ENCODE peak calls at places on chromosome 12, in four cellular contexts. R is ovary, E is uterus, N is thyroid gland. Z is an unnamed sample.

GRCh38 chr12:85065816-85066482 is 29.8 kb downstream of the LRRIQ1 start:
- DNase-seq in R (no peak), N (no peak), E (no peak), Z (no peak)

GRCh38 chr12:19967486-19967885 is 400.9 kb upstream of the PDE3A start:
- DNase-seq in R (no peak), E (peak), N (peak), Z (no peak)

GRCh38 chr12:114686421-114687268 is 2.7 kb upstream of the TBX3 start:
- DNase-seq in N (peak), E (no peak), R (no peak), Z (no peak)

GRCh38 chr12:98838282-98838681 is 193.2 kb downstream of the APAF1 start:
- DNase-seq in E (no peak), N (no peak), R (no peak), Z (no peak)

GRCh38 chr12:23648546-23648945 is 300.9 kb downstream of the SOX5 start:
- DNase-seq in R (no peak), E (no peak), N (no peak), Z (no peak)

GRCh38 chr12:13222076-13222475 is 25.6 kb downstream of the EMP1 start:
- DNase-seq in E (peak), N (peak), R (no peak), Z (peak)

GRCh38 chr12:27667540-27667939 is 28.7 kb upstream of the REP15 start:
- DNase-seq in E (no peak), N (no peak), R (no peak), Z (peak)

GRCh38 chr12:49842519-49843352 is at the start of gene BCDIN3D:
- DNase-seq in N (peak), E (peak), R (peak), Z (peak)

GRCh38 chr12:79725987-79726386 is 35.2 kb upstream of the PAWR start:
- DNase-seq in E (no peak), R (no peak), N (no peak), Z (no peak)

GRCh38 chr12:100797246-100797645 is 2.7 kb downstream of the ANO4 start:
- DNase-seq in N (no peak), R (no peak), E (no peak), Z (no peak)

GRCh38 chr12:42589465-42590323 is at the start of gene PRICKLE1:
- DNase-seq in E (peak), R (peak), N (peak), Z (peak)

GRCh38 chr12:39490500-39491276 is 47.8 kb upstream of the KIF21A start:
- DNase-seq in N (no peak), E (no peak), R (no peak), Z (no peak)

GRCh38 chr12:8905546-8905945 is 8.8 kb upstream of the PHC1 start:
- DNase-seq in E (no peak), R (no peak), N (no peak), Z (no peak)

DNA sequence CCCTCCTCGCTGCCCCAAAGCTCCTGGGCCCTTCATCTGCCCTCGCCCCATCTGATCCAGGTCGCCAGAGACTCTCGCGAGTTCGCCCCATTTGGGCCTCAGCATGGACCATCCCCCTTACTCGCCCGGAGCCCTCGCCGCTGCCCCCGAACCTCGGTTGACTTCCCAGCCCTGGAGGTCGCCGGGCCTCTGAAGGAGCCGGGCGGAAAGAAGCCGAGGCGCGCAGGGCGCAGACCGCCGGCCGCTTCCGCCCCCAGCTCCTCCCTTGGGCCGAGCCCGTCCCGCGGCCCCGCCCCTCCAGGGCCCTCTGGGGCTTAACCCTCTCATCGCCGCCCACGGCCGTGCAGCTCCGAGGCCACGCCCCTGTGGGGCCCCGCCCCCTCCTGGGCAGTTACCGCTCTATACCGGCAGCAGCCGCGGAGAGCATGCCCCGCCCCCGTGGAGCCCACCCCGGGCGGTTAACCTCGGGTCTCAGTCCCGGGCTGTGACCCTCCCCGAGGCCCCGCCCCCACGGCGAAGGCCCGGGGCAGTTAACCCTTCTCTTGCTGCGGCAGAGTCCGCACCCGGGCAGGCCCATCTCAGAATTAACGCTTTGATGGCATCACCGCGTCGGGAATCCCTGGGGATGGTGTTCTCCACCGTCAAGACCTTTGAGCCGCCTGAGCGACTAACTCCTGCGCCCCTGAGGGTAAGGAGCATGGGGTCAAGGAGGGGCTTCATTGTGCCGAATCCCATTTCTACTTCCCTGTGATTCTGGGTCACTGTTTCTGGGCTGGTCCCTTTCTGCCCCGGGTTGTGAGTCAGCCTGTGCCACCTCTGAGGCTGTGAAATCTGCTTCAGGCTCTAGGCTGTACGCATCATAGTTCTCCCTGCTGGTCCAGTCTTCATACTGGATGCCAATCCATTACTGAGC is at the start of gene SPSB2:
- DNase-seq in N (peak), R (peak), E (peak), Z (peak)
- TF ChIP-seq POLR2A in N (peak), R (peak), E (peak), Z (peak)

GRCh38 chr12:15608406-15608805 is 180.8 kb downstream of the EPS8 start:
- DNase-seq in R (no peak), N (no peak), E (no peak), Z (no peak)

GRCh38 chr12:15602051-15602672 is 187.0 kb downstream of the EPS8 start:
- DNase-seq in E (no peak), R (no peak), N (no peak), Z (no peak)

GRCh38 chr12:15608931-15609330 is 180.3 kb downstream of the EPS8 start:
- DNase-seq in N (no peak), E (no peak), R (no peak), Z (no peak)

GRCh38 chr12:15603461-15604085 is 185.6 kb downstream of the EPS8 start:
- DNase-seq in R (no peak), E (no peak), N (no peak), Z (no peak)

GRCh38 chr12:15605886-15606590 is 183.2 kb downstream of the EPS8 start:
- DNase-seq in N (no peak), E (no peak), R (no peak), Z (no peak)
- TF ChIP-seq POLR2A in N (no peak), E (no peak), R (no peak), Z (no peak)

DNA sequence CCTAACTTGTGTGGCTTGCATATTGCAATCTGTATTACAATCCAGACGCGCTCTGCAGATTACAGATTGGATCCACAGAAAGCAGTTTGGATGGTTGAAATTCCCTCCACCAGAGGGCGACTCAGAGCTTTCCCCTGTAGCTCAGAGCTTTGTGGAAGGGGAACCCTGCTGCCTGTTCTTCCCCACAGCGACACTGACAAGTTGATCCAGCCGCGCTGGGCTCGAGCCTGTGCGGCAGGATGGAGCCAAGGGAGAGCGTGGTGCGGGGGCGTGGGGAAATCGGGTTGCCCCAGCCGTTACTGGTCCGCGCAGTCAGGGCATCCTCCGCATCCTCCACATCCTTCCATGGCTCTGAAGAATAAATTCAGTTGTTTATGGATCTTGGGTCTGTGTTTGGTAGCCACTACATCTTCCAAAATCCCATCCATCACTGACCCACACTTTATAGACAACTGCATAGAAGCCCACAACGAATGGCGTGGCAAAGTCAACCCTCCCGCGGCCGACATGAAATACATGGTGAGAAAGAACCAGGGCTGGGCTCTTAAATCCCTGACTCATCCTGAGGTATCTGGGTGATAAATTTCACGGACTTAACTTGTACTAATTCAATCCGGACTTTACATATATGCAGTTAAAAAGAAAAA is at the start of gene GLIPR1L1:
- DNase-seq in R (peak), E (peak), N (peak), Z (peak)
- TF ChIP-seq POLR2A in R (no peak), E (no peak), N (no peak), Z (no peak)

DNA sequence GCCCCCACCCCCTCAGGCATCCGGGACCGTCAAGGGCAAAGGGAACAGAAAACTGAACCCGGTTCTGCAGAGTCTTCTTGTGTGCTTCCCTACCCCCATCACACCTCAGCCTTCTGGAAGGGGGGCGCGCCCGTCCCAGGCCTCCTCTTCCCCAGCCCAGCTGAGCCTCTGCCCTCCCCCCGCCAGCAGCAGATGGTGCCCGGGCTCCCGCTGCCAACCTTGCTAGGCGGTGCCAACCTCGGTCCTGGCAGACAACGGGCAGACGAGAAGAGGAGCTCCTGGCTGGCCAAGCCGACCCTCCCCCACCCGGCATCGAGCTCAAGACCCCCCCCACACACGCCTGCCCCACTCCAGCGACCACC is 8.7 kb downstream of the STAC3 start:
- DNase-seq in E (no peak), N (peak), R (no peak), Z (peak)
- TF ChIP-seq POLR2A in E (no peak), N (no peak), R (no peak), Z (no peak)

DNA sequence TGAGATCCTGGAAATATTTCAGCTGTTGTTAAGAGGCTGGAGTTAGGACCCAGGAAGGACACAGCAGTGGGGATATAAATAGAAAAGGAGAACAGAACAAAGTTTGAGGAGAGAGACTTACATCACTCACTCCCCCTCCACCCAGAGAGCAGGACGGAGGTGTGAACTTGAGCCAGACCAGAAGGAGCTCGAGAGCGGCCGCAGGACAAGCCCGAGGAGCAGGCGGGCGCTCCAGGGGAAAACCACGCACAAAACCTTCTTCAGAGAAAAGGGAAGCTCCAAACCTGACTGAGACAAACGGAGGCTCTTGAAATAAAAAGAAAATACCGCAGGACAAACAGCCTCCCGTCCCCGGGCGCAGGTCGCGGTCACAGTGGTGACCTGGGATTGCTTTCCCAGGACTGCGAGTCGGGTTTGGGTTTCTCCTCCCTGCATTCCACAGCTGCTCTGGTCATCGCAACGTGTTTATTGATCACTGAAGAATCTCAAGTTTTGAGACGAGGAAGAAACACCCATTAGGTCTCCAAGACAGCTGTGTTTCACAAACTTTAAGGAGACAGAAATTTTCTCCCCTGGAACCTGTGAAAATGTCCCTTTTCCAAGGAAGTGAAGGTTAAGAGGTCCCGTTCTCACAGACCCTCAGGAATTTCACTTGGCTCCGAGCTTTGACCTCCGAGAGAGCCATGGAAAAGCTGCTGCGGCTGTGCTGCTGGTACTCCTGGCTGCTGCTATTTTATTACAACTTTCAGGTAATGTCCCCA is at the start of gene ADGRD1:
- DNase-seq in E (peak), R (peak), N (peak), Z (peak)
- TF ChIP-seq POLR2A in E (no peak), R (peak), N (no peak), Z (peak)

GRCh38 chr12:52246720-52247621 is 13.9 kb downstream of the KRT7 start:
- DNase-seq in R (no peak), E (no peak), N (peak), Z (peak)
- TF ChIP-seq POLR2A in R (no peak), E (no peak), N (no peak), Z (no peak)

DNA sequence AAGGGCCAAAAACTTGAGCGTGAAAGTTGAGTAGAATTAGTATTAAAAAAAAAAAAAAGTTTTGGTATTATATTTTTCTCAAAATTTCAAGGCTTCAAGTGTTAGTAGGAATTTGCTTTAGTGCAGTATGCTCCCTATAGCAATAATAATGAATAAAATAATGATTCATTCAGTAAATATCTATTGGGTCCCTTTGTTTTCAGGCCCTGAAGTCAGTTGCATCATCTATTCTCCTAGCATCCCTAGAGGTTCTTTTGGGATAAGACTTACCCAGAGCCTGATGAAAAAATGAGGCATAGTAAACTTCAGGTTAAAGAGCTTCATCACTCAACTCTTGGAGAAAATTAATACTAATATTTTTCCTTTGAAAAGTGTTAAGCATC is 1.1 kb downstream of the KMT5A start:
- DNase-seq in R (no peak), N (no peak), E (no peak), Z (no peak)
- TF ChIP-seq POLR2A in R (no peak), N (no peak), E (no peak), Z (no peak)

GRCh38 chr12:6235499-6235898 is 35.3 kb downstream of the CD9 start:
- DNase-seq in N (peak), E (no peak), R (no peak), Z (peak)
- TF ChIP-seq POLR2A in N (no peak), E (no peak), R (no peak), Z (no peak)

GRCh38 chr12:62834406-62834805 is 100.5 kb downstream of the PPM1H start:
- DNase-seq in R (peak), N (no peak), E (peak), Z (peak)
- TF ChIP-seq POLR2A in R (no peak), N (no peak), E (no peak), Z (no peak)

DNA sequence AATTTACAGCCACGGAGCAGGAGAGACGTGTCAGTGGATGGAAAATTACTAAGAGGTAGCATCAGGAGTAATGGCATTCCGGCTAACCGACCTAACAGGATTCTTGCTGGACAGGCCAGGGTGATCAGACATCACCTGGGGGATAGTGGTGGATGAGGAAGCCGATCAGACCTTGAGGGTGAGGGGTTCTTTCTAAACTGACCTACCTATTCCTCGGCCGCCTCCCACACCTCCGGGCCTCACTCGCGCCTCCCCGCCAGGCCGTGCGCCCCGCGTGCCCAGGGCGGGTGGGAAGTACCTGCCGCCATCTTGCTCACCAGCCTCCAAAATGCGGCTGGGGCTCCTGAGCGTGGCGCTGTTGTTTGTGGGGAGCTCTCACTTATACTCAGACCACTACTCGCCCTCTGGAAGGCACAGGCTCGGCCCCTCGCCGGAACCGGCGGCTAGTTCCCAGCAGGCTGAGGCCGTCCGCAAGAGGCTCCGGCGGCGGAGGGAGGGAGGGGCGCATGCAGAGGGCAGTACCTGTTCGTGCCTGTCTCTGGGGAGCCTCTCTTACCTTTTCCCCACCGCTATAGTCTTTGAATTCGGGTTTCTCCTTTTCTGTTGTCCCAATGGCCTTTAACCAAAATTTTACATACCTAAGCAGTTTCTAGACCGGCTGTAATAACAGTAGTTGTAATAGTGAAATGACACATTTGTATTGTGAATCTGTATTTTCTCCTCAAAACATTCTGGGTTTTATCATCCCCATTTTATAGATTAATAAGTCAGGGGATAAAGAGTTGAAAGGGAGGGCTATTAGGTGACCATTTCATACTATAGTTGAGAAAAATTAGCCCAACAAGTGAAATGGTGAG is at the start of gene TMPRSS12:
- DNase-seq in R (peak), E (no peak), N (peak), Z (no peak)
- TF ChIP-seq POLR2A in R (no peak), E (no peak), N (no peak), Z (no peak)